ENCODE peak calls at places on chromosomes 6 and 20, in four cellular contexts. Z is psoas muscle, B is fibroblast of lung, R is NCI-H446. O is an unnamed sample.

GRCh38 chr6:52063584-52064400 is 23.6 kb downstream of the PKHD1 start:
- DNase-seq in R (peak; percentile 59), Z (no peak), B (peak; percentile 4), O (peak; percentile 8)

GRCh38 chr20:58597021-58597940 is 53.8 kb upstream of the STX16 start:
- DNase-seq in Z (peak; percentile 41), R (no peak), B (peak; percentile 33), O (peak; percentile 26)

GRCh38 chr6:582370-582769 is 74.5 kb downstream of the HUS1B start:
- DNase-seq in Z (no peak), B (peak; percentile 73), R (no peak), O (no peak)

GRCh38 chr6:92967352-92967751 is 452.0 kb downstream of the EPHA7 start:
- DNase-seq in B (no peak), R (no peak), Z (no peak), O (no peak)

GRCh38 chr6:166408936-166409755 is 26.4 kb upstream of the MPC1 start:
- DNase-seq in R (no peak), Z (no peak), B (no peak), O (no peak)

GRCh38 chr20:4998160-4998651 is 3.1 kb downstream of the SLC23A2 start:
- DNase-seq in B (no peak), R (no peak), Z (no peak), O (no peak)

GRCh38 chr6:38195113-38195635 is 375.6 kb downstream of the ZFAND3 start:
- DNase-seq in R (peak; percentile 12), B (no peak), Z (no peak), O (no peak)

GRCh38 chr6:43503443-43503842 is 6.7 kb downstream of the LRRC73 start:
- DNase-seq in Z (no peak), B (no peak), R (no peak), O (no peak)

GRCh38 chr20:62637110-62637509 is 5.2 kb upstream of the SLCO4A1 start:
- DNase-seq in Z (no peak), R (no peak), B (no peak), O (no peak)

GRCh38 chr6:157732007-157732406 is 91.0 kb upstream of the SNX9 start:
- DNase-seq in R (no peak), B (no peak), Z (no peak), O (no peak)

GRCh38 chr20:43963872-43964791 is 49.5 kb downstream of the TOX2 start:
- DNase-seq in R (peak; percentile 12), Z (peak; percentile 44), B (peak; percentile 44), O (peak; percentile 83)

GRCh38 chr20:63567382-63568169 is 6.5 kb downstream of the HELZ2 start:
- DNase-seq in R (no peak), B (no peak), Z (peak; percentile 51), O (no peak)

GRCh38 chr6:3546121-3546520 is 89.3 kb upstream of the SLC22A23 start:
- DNase-seq in R (no peak), Z (no peak), B (no peak), O (no peak)

GRCh38 chr6:36364669-36365479 is 22.6 kb downstream of the ETV7 start:
- DNase-seq in Z (no peak), B (peak; percentile 65), R (no peak), O (peak; percentile 65)

GRCh38 chr20:18721716-18722115 is 91.9 kb upstream of the SCP2D1 start:
- DNase-seq in B (no peak), Z (no peak), R (no peak), O (no peak)

GRCh38 chr6:161013697-161014096 is 22.1 kb downstream of the MAP3K4 start:
- DNase-seq in B (no peak), R (no peak), Z (no peak), O (no peak)

GRCh38 chr6:91669154-91669903 is 1082.5 kb upstream of the MAP3K7 start:
- DNase-seq in R (peak; percentile 57), Z (no peak), B (peak; percentile 24), O (no peak)

GRCh38 chr20:50506270-50506579 is 4.0 kb upstream of the PTPN1 start:
- DNase-seq in B (no peak), Z (no peak), R (no peak), O (no peak)

GRCh38 chr20:57840066-57840465 is 130.3 kb upstream of the PMEPA1 start:
- DNase-seq in R (peak; percentile 12), Z (no peak), B (peak; percentile 19), O (no peak)

GRCh38 chr6:142899101-142899760 is 45.7 kb downstream of the HIVEP2 start:
- DNase-seq in R (no peak), Z (no peak), B (no peak), O (no peak)

GRCh38 chr20:32479697-32480140 is 105.4 kb downstream of the NOL4L start:
- DNase-seq in B (no peak), Z (no peak), R (no peak), O (no peak)

GRCh38 chr20:33875055-33875454 is 63.9 kb downstream of the CHMP4B start:
- DNase-seq in B (no peak), R (no peak), Z (no peak), O (no peak)

GRCh38 chr6:31729515-31729978 is 448 bp upstream of the DDAH2 start:
- DNase-seq in R (peak; percentile 68), B (peak; percentile 83), Z (peak; percentile 89), O (peak; percentile 92)

GRCh38 chr6:136831873-136832562 is 9.6 kb downstream of the PEX7 start:
- DNase-seq in B (no peak), R (no peak), Z (no peak), O (no peak)

GRCh38 chr6:2658788-2659187 is 91.9 kb downstream of the MYLK4 start:
- DNase-seq in R (no peak), Z (no peak), B (peak; percentile 15), O (no peak)

GRCh38 chr20:38863024-38863851 is 57.7 kb downstream of the PPP1R16B start:
- DNase-seq in Z (no peak), B (no peak), R (no peak), O (no peak)

GRCh38 chr20:877814-878213 is 38.3 kb downstream of the ANGPT4 start:
- DNase-seq in R (no peak), Z (no peak), B (no peak), O (no peak)

GRCh38 chr20:33909331-33909921 is 84.3 kb upstream of the RALY start:
- DNase-seq in Z (no peak), B (peak; percentile 99), R (no peak), O (peak; percentile 99)

GRCh38 chr20:50202677-50203076 is 12.0 kb downstream of the CEBPB start:
- DNase-seq in Z (no peak), B (no peak), R (no peak), O (no peak)

GRCh38 chr20:62924567-62925419 is 1.5 kb downstream of the DIDO1 start:
- DNase-seq in B (peak; percentile 55), R (no peak), Z (no peak), O (peak; percentile 52)

GRCh38 chr6:18451756-18452155 is 64.6 kb downstream of the RNF144B start:
- DNase-seq in B (no peak), R (no peak), Z (no peak), O (no peak)

GRCh38 chr20:36644032-36644712 is 1.8 kb downstream of the SLA2 start:
- DNase-seq in Z (no peak), B (no peak), R (no peak), O (no peak)

GRCh38 chr20:58718729-58719128 is 26.1 kb downstream of the NPEPL1 start:
- DNase-seq in R (no peak), B (no peak), Z (peak; percentile 4), O (no peak)

GRCh38 chr6:81859884-81860283 is 107.4 kb upstream of the TENT5A start:
- DNase-seq in B (peak; percentile 47), R (no peak), Z (no peak), O (peak; percentile 50)

GRCh38 chr6:106141441-106142237 is 55.5 kb downstream of the PRDM1 start:
- DNase-seq in B (peak; percentile 91), R (no peak), Z (no peak), O (no peak)

GRCh38 chr20:19712737-19713260 is 45.3 kb upstream of the RIN2 start:
- DNase-seq in B (no peak), R (no peak), Z (no peak), O (no peak)

GRCh38 chr20:17562804-17563305 is 7.0 kb upstream of the DSTN start:
- DNase-seq in B (peak; percentile 95), Z (no peak), R (no peak), O (peak; percentile 81)

GRCh38 chr6:4101298-4101697 is 22.4 kb upstream of the FAM217A start:
- DNase-seq in Z (no peak), R (no peak), B (no peak), O (no peak)

O was measured in cardiac fibroblast.